ENCODE peak calls at places on chromosomes 3 and 15, in nine cellular contexts. One of them, this sample, is unnamed.

GRCh38 chr15:51193526-51193925 is 98.8 kb upstream of the TNFAIP8L3 start:
- DNase-seq in AG04449: no peak
- DNase-seq in neural progenitor cell: no peak
- DNase-seq in GM06990: no peak
- DNase-seq in osteoblast: peak; percentile 47
- DNase-seq in thoracic aorta: no peak
- DNase-seq in AG10803: peak; percentile 22
- DNase-seq in bronchial epithelial cell: no peak
- DNase-seq in breast epithelium: no peak
- DNase-seq in this sample: no peak

GRCh38 chr15:57861805-57862586 is 155.5 kb downstream of the POLR2M start:
- DNase-seq in AG04449: peak; percentile 14
- DNase-seq in neural progenitor cell: no peak
- DNase-seq in GM06990: no peak
- DNase-seq in osteoblast: no peak
- DNase-seq in thoracic aorta: no peak
- DNase-seq in AG10803: peak; percentile 80
- DNase-seq in bronchial epithelial cell: peak; percentile 54
- DNase-seq in breast epithelium: no peak
- DNase-seq in this sample: peak; percentile 51

GRCh38 chr15:72285927-72286516 is 13.7 kb upstream of the PARP6 start:
- DNase-seq in AG04449: no peak
- DNase-seq in neural progenitor cell: peak; percentile 69
- DNase-seq in GM06990: peak; percentile 13
- DNase-seq in osteoblast: peak; percentile 93
- DNase-seq in thoracic aorta: no peak
- DNase-seq in AG10803: peak; percentile 33
- DNase-seq in bronchial epithelial cell: peak; percentile 32
- DNase-seq in breast epithelium: no peak
- DNase-seq in this sample: no peak

GRCh38 chr15:29348308-29348914 is 78.8 kb upstream of the NSMCE3 start:
- DNase-seq in AG04449: no peak
- DNase-seq in neural progenitor cell: peak; percentile 16
- DNase-seq in GM06990: no peak
- DNase-seq in osteoblast: peak; percentile 64
- DNase-seq in thoracic aorta: no peak
- DNase-seq in AG10803: peak; percentile 31
- DNase-seq in bronchial epithelial cell: peak; percentile 1
- DNase-seq in breast epithelium: peak; percentile 50
- DNase-seq in this sample: no peak

GRCh38 chr15:28945626-28946215 is 59.9 kb downstream of the APBA2 start:
- DNase-seq in AG04449: no peak
- DNase-seq in neural progenitor cell: no peak
- DNase-seq in GM06990: no peak
- DNase-seq in osteoblast: no peak
- DNase-seq in thoracic aorta: no peak
- DNase-seq in AG10803: no peak
- DNase-seq in bronchial epithelial cell: no peak
- DNase-seq in breast epithelium: no peak
- DNase-seq in this sample: no peak

GRCh38 chr3:149501524-149501923 is 27.0 kb downstream of the TM4SF4 start:
- DNase-seq in AG04449: peak; percentile 89
- DNase-seq in neural progenitor cell: no peak
- DNase-seq in GM06990: no peak
- DNase-seq in osteoblast: peak; percentile 56
- DNase-seq in thoracic aorta: no peak
- DNase-seq in AG10803: peak; percentile 90
- DNase-seq in bronchial epithelial cell: no peak
- DNase-seq in breast epithelium: no peak
- DNase-seq in this sample: peak; percentile 90

GRCh38 chr15:33125883-33126535 is 68.5 kb downstream of the FMN1 start:
- DNase-seq in AG04449: no peak
- DNase-seq in neural progenitor cell: no peak
- DNase-seq in GM06990: no peak
- DNase-seq in osteoblast: peak; percentile 4
- DNase-seq in thoracic aorta: no peak
- DNase-seq in AG10803: no peak
- DNase-seq in bronchial epithelial cell: no peak
- DNase-seq in breast epithelium: no peak
- DNase-seq in this sample: no peak

GRCh38 chr3:25834346-25834745 is 44.5 kb downstream of the OXSM start:
- DNase-seq in AG04449: no peak
- DNase-seq in neural progenitor cell: no peak
- DNase-seq in GM06990: no peak
- DNase-seq in osteoblast: no peak
- DNase-seq in thoracic aorta: no peak
- DNase-seq in AG10803: no peak
- DNase-seq in bronchial epithelial cell: no peak
- DNase-seq in breast epithelium: no peak
- DNase-seq in this sample: no peak

DNA sequence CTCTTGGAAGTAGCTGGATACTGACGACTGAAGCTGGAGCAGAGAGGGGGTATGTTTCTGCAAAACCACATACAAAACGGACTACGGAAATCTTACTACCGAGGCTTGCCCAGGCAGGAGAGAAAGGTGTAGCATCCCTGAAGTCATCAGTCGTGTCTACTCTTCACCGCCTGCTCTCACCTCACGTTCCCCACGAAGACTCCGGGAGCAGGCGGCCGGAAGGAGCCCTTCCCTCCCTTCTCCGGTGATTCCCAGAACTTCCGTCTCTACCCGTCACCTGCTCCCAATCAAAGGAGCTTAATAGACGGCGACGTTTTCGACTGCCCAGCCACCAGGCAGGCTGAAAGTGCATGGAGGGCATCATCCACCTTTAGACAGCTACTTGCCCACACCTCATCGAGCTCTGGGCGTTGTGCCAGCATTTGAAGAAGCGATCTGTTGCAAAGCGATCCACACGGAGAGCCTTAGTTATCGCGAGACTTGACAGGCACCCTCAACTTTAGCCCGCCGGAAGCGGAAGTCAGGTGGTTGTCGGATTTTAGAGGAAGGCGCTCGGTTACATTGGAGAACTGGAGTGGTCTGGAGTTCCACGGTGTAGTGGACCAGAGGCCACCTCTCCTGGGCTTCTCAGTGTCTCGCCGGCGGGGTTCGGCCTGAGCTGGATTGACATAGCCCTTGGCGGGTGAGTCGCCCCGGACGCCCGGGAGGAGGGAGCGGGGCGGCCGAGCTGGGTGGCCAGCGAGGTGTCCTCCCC is at the start of gene RAMAC:
- DNase-seq in AG04449: peak; percentile 67
- DNase-seq in neural progenitor cell: peak; percentile 92
- DNase-seq in GM06990: peak; percentile 84
- DNase-seq in osteoblast: peak; percentile 94
- DNase-seq in thoracic aorta: peak; percentile 89
- DNase-seq in AG10803: peak; percentile 95
- DNase-seq in bronchial epithelial cell: peak; percentile 92
- DNase-seq in breast epithelium: peak; percentile 91
- DNase-seq in this sample: peak; percentile 84
- H3K4me3 ChIP-seq in AG04449: peak within 1 kb of the TSS; percentile 99
- H3K4me3 ChIP-seq in neural progenitor cell: peak within 1 kb of the TSS; percentile 93
- H3K4me3 ChIP-seq in GM06990: peak within 1 kb of the TSS; percentile 83
- H3K4me3 ChIP-seq in osteoblast: peak within 1 kb of the TSS; percentile 79
- H3K4me3 ChIP-seq in thoracic aorta: peak within 1 kb of the TSS; percentile 70
- H3K4me3 ChIP-seq in AG10803: peak within 1 kb of the TSS; percentile 100
- H3K4me3 ChIP-seq in bronchial epithelial cell: peak within 1 kb of the TSS; percentile 54
- H3K4me3 ChIP-seq in breast epithelium: peak within 1 kb of the TSS; percentile 64
- H3K4me3 ChIP-seq in this sample: peak within 1 kb of the TSS; percentile 95

GRCh38 chr15:78872155-78872971 is at the start of gene MORF4L1:
- DNase-seq in AG04449: no peak
- DNase-seq in neural progenitor cell: peak; percentile 98
- DNase-seq in GM06990: peak; percentile 98
- DNase-seq in osteoblast: peak; percentile 98
- DNase-seq in thoracic aorta: peak; percentile 88
- DNase-seq in AG10803: peak; percentile 95
- DNase-seq in bronchial epithelial cell: peak; percentile 88
- DNase-seq in breast epithelium: peak; percentile 98
- DNase-seq in this sample: peak; percentile 78

GRCh38 chr15:78875107-78875914 is 2.6 kb downstream of the MORF4L1 start:
- DNase-seq in AG04449: no peak
- DNase-seq in neural progenitor cell: no peak
- DNase-seq in GM06990: no peak
- DNase-seq in osteoblast: peak; percentile 79
- DNase-seq in thoracic aorta: no peak
- DNase-seq in AG10803: no peak
- DNase-seq in bronchial epithelial cell: no peak
- DNase-seq in breast epithelium: no peak
- DNase-seq in this sample: no peak

GRCh38 chr15:78873796-78874761 is 1.4 kb downstream of the MORF4L1 start:
- DNase-seq in AG04449: no peak
- DNase-seq in neural progenitor cell: peak; percentile 32
- DNase-seq in GM06990: peak; percentile 20
- DNase-seq in osteoblast: no peak
- DNase-seq in thoracic aorta: no peak
- DNase-seq in AG10803: peak; percentile 33
- DNase-seq in bronchial epithelial cell: no peak
- DNase-seq in breast epithelium: no peak
- DNase-seq in this sample: no peak

GRCh38 chr15:78868366-78868765 is 4.3 kb upstream of the MORF4L1 start:
- DNase-seq in AG04449: no peak
- DNase-seq in neural progenitor cell: no peak
- DNase-seq in GM06990: no peak
- DNase-seq in osteoblast: no peak
- DNase-seq in thoracic aorta: no peak
- DNase-seq in AG10803: no peak
- DNase-seq in bronchial epithelial cell: no peak
- DNase-seq in breast epithelium: no peak
- DNase-seq in this sample: no peak

DNA sequence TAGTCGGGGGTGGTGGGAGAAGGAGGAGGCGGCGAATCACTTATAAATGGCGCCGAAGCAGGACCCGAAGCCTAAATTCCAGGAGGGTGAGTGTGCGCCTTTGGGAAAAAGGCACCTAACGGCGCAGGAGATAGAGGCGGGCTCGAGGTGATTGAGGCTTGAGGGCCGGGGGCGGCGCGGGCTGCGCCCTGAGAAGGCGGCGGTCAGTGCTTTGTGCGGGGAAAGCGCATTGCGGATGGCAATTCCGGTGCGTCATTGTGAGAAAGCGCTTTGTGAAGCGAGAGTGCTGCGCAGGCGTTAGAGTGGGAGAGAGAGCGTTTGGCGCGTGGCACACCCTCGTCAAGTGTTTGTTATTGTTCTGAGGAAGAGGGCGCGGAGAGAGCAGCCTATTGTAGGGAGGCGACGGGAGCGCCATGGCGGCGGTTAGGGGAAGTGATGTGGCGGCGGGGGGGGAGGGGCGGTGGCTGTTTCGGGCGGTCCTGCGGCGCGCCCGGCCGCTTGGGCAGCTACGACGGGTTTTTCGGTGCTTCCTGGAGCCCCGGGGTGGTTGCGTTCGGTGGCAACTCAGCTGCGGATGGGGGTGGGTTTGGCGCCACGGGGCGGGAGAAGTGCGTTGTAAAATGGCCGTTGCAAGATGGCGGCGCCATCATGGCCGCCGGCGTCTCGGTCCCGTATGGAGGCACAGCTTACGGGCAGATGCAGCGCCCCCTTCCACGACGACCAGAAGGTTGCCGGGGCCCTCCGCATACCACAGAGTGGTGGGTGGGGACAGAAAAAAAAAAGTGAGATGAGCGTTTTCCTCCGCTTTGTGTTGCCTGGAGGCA is 494 bp downstream of the MORF4L1 start:
- DNase-seq in AG04449: no peak
- DNase-seq in neural progenitor cell: peak; percentile 98
- DNase-seq in GM06990: peak; percentile 92
- DNase-seq in osteoblast: peak; percentile 89
- DNase-seq in thoracic aorta: peak; percentile 31
- DNase-seq in AG10803: peak; percentile 90
- DNase-seq in bronchial epithelial cell: peak; percentile 78
- DNase-seq in breast epithelium: peak; percentile 63
- DNase-seq in this sample: peak; percentile 70
- TF ChIP-seq CTCF in AG04449: peak; percentile 80
- TF ChIP-seq CTCF in neural progenitor cell: peak; percentile 69
- TF ChIP-seq CTCF in GM06990: peak; percentile 62
- TF ChIP-seq CTCF in osteoblast: peak; percentile 32
- TF ChIP-seq CTCF in thoracic aorta: peak; percentile 14
- TF ChIP-seq CTCF in AG10803: peak; percentile 45
- TF ChIP-seq CTCF in bronchial epithelial cell: peak; percentile 51
- TF ChIP-seq CTCF in breast epithelium: no peak
- TF ChIP-seq CTCF in this sample: peak; percentile 57

DNA sequence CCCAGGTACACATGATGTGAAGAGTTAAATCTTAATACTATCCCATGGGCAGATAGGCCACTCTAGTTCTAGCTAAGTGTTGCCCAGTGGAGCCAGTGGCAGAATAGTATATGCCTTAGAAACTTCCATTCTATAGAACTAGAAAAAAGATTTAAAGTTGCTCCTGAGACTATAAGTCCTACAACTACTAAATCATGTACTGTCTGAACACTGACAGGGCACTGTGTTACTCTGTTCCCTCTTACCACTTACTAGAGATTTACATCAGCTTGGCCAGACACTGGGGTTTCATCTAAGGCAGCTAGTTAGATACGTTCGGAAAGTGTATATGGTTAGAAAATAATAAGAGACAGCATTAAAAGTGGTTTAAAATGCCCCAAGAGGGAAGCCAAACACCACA is 97.1 kb downstream of the FBN1 start:
- DNase-seq in AG04449: no peak
- DNase-seq in neural progenitor cell: no peak
- DNase-seq in GM06990: no peak
- DNase-seq in osteoblast: no peak
- DNase-seq in thoracic aorta: no peak
- DNase-seq in AG10803: no peak
- DNase-seq in bronchial epithelial cell: no peak
- DNase-seq in breast epithelium: no peak
- DNase-seq in this sample: no peak
- H3K4me3 ChIP-seq in AG04449: no peak overlapping the region
- H3K4me3 ChIP-seq in neural progenitor cell: no peak overlapping the region
- H3K4me3 ChIP-seq in GM06990: no peak overlapping the region
- H3K4me3 ChIP-seq in osteoblast: no peak overlapping the region
- H3K4me3 ChIP-seq in thoracic aorta: no peak overlapping the region
- H3K4me3 ChIP-seq in AG10803: no peak overlapping the region
- H3K4me3 ChIP-seq in bronchial epithelial cell: no peak overlapping the region
- H3K4me3 ChIP-seq in breast epithelium: no peak overlapping the region
- H3K4me3 ChIP-seq in this sample: no peak overlapping the region

GRCh38 chr15:25690673-25691543 is 172.2 kb downstream of the ATP10A start:
- DNase-seq in AG04449: peak; percentile 53
- DNase-seq in neural progenitor cell: no peak
- DNase-seq in GM06990: no peak
- DNase-seq in osteoblast: peak; percentile 88
- DNase-seq in thoracic aorta: no peak
- DNase-seq in AG10803: peak; percentile 88
- DNase-seq in bronchial epithelial cell: peak; percentile 55
- DNase-seq in breast epithelium: no peak
- DNase-seq in this sample: peak; percentile 71

GRCh38 chr15:25694238-25694584 is 168.9 kb downstream of the ATP10A start:
- DNase-seq in AG04449: no peak
- DNase-seq in neural progenitor cell: no peak
- DNase-seq in GM06990: no peak
- DNase-seq in osteoblast: peak; percentile 67
- DNase-seq in thoracic aorta: no peak
- DNase-seq in AG10803: no peak
- DNase-seq in bronchial epithelial cell: no peak
- DNase-seq in breast epithelium: no peak
- DNase-seq in this sample: no peak

GRCh38 chr15:25693321-25694237 is 169.5 kb downstream of the ATP10A start:
- DNase-seq in AG04449: no peak
- DNase-seq in neural progenitor cell: peak; percentile 47
- DNase-seq in GM06990: no peak
- DNase-seq in osteoblast: peak; percentile 92
- DNase-seq in thoracic aorta: no peak
- DNase-seq in AG10803: peak; percentile 34
- DNase-seq in bronchial epithelial cell: no peak
- DNase-seq in breast epithelium: no peak
- DNase-seq in this sample: no peak

GRCh38 chr15:25689592-25689991 is 173.5 kb downstream of the ATP10A start:
- DNase-seq in AG04449: no peak
- DNase-seq in neural progenitor cell: peak; percentile 55
- DNase-seq in GM06990: no peak
- DNase-seq in osteoblast: no peak
- DNase-seq in thoracic aorta: no peak
- DNase-seq in AG10803: no peak
- DNase-seq in bronchial epithelial cell: no peak
- DNase-seq in breast epithelium: no peak
- DNase-seq in this sample: no peak

GRCh38 chr15:25691544-25692430 is 171.3 kb downstream of the ATP10A start:
- DNase-seq in AG04449: no peak
- DNase-seq in neural progenitor cell: peak; percentile 40
- DNase-seq in GM06990: no peak
- DNase-seq in osteoblast: peak; percentile 57
- DNase-seq in thoracic aorta: no peak
- DNase-seq in AG10803: peak; percentile 32
- DNase-seq in bronchial epithelial cell: no peak
- DNase-seq in breast epithelium: no peak
- DNase-seq in this sample: no peak
- TF ChIP-seq CTCF in AG04449: peak; percentile 16
- TF ChIP-seq CTCF in neural progenitor cell: peak; percentile 48
- TF ChIP-seq CTCF in GM06990: no peak
- TF ChIP-seq CTCF in osteoblast: peak; percentile 43
- TF ChIP-seq CTCF in thoracic aorta: peak; percentile 21
- TF ChIP-seq CTCF in AG10803: peak; percentile 47
- TF ChIP-seq CTCF in bronchial epithelial cell: no peak
- TF ChIP-seq CTCF in breast epithelium: no peak
- TF ChIP-seq CTCF in this sample: peak; percentile 47